ENCODE peak calls at places on chromosome 4, in nine cellular contexts. One of them, this sample, is unnamed.

GRCh38 chr4:8580321-8581093 is at the start of gene GPR78:
- DNase-seq in IMR-90: peak
- DNase-seq in lower lobe of right lung: peak
- DNase-seq in HFF-Myc: no peak
- DNase-seq in RWPE1: peak
- DNase-seq in A549: no peak
- DNase-seq in neural crest cell: peak
- DNase-seq in WERI-Rb-1: peak
- DNase-seq in fibroblast of villous mesenchyme: peak
- DNase-seq in this sample: peak

GRCh38 chr4:114599231-114600065 is 841 bp downstream of the UGT8 start:
- DNase-seq in A549: no peak
- DNase-seq in WERI-Rb-1: peak
- DNase-seq in HFF-Myc: no peak
- DNase-seq in neural crest cell: peak
- DNase-seq in lower lobe of right lung: no peak
- DNase-seq in fibroblast of villous mesenchyme: peak
- DNase-seq in IMR-90: no peak
- DNase-seq in RWPE1: peak
- DNase-seq in this sample: no peak

GRCh38 chr4:111636961-111637556 is 508.2 kb upstream of the FAM241A start:
- DNase-seq in HFF-Myc: no peak
- DNase-seq in lower lobe of right lung: no peak
- DNase-seq in fibroblast of villous mesenchyme: no peak
- DNase-seq in WERI-Rb-1: no peak
- DNase-seq in IMR-90: no peak
- DNase-seq in RWPE1: no peak
- DNase-seq in neural crest cell: no peak
- DNase-seq in A549: no peak
- DNase-seq in this sample: no peak

GRCh38 chr4:2347190-2347589 is 71.3 kb downstream of the ZFYVE28 start:
- DNase-seq in A549: no peak
- DNase-seq in HFF-Myc: no peak
- DNase-seq in IMR-90: no peak
- DNase-seq in neural crest cell: no peak
- DNase-seq in RWPE1: no peak
- DNase-seq in fibroblast of villous mesenchyme: peak
- DNase-seq in lower lobe of right lung: no peak
- DNase-seq in WERI-Rb-1: no peak
- DNase-seq in this sample: no peak

GRCh38 chr4:175469519-175469918 is 342.5 kb downstream of the GPM6A start:
- DNase-seq in neural crest cell: no peak
- DNase-seq in WERI-Rb-1: no peak
- DNase-seq in RWPE1: peak
- DNase-seq in fibroblast of villous mesenchyme: peak
- DNase-seq in HFF-Myc: no peak
- DNase-seq in IMR-90: peak
- DNase-seq in lower lobe of right lung: no peak
- DNase-seq in A549: no peak
- DNase-seq in this sample: no peak

GRCh38 chr4:4990857-4991540 is 28.3 kb downstream of the CYTL1 start:
- DNase-seq in A549: peak
- DNase-seq in IMR-90: peak
- DNase-seq in RWPE1: peak
- DNase-seq in WERI-Rb-1: no peak
- DNase-seq in fibroblast of villous mesenchyme: peak
- DNase-seq in lower lobe of right lung: no peak
- DNase-seq in neural crest cell: no peak
- DNase-seq in HFF-Myc: peak
- DNase-seq in this sample: no peak

GRCh38 chr4:8856835-8857590 is 14.6 kb downstream of the HMX1 start:
- DNase-seq in RWPE1: no peak
- DNase-seq in IMR-90: no peak
- DNase-seq in HFF-Myc: no peak
- DNase-seq in neural crest cell: no peak
- DNase-seq in lower lobe of right lung: no peak
- DNase-seq in A549: no peak
- DNase-seq in WERI-Rb-1: no peak
- DNase-seq in fibroblast of villous mesenchyme: no peak
- DNase-seq in this sample: no peak

GRCh38 chr4:173536808-173537429 is 6.9 kb upstream of the HAND2 start:
- DNase-seq in fibroblast of villous mesenchyme: peak
- DNase-seq in WERI-Rb-1: no peak
- DNase-seq in A549: no peak
- DNase-seq in IMR-90: no peak
- DNase-seq in lower lobe of right lung: no peak
- DNase-seq in neural crest cell: peak
- DNase-seq in HFF-Myc: no peak
- DNase-seq in RWPE1: no peak
- DNase-seq in this sample: no peak

GRCh38 chr4:170005472-170005871 is 20.7 kb downstream of the MFAP3L start:
- DNase-seq in fibroblast of villous mesenchyme: no peak
- DNase-seq in IMR-90: no peak
- DNase-seq in WERI-Rb-1: no peak
- DNase-seq in HFF-Myc: no peak
- DNase-seq in A549: no peak
- DNase-seq in RWPE1: no peak
- DNase-seq in lower lobe of right lung: no peak
- DNase-seq in neural crest cell: no peak
- DNase-seq in this sample: no peak

GRCh38 chr4:31674313-31674947 is 954.3 kb downstream of the PCDH7 start:
- DNase-seq in neural crest cell: peak
- DNase-seq in lower lobe of right lung: no peak
- DNase-seq in fibroblast of villous mesenchyme: peak
- DNase-seq in A549: no peak
- DNase-seq in HFF-Myc: no peak
- DNase-seq in WERI-Rb-1: peak
- DNase-seq in IMR-90: peak
- DNase-seq in RWPE1: peak
- DNase-seq in this sample: no peak

GRCh38 chr4:57077550-57078311 is 32.5 kb downstream of the IGFBP7 start:
- DNase-seq in IMR-90: peak
- DNase-seq in WERI-Rb-1: no peak
- DNase-seq in RWPE1: peak
- DNase-seq in A549: no peak
- DNase-seq in neural crest cell: no peak
- DNase-seq in lower lobe of right lung: no peak
- DNase-seq in fibroblast of villous mesenchyme: no peak
- DNase-seq in HFF-Myc: no peak
- DNase-seq in this sample: no peak

GRCh38 chr4:168472920-168473319 is 7.4 kb downstream of the DDX60L start:
- DNase-seq in IMR-90: no peak
- DNase-seq in A549: no peak
- DNase-seq in WERI-Rb-1: no peak
- DNase-seq in neural crest cell: no peak
- DNase-seq in lower lobe of right lung: no peak
- DNase-seq in HFF-Myc: no peak
- DNase-seq in RWPE1: no peak
- DNase-seq in fibroblast of villous mesenchyme: no peak
- DNase-seq in this sample: no peak

DNA sequence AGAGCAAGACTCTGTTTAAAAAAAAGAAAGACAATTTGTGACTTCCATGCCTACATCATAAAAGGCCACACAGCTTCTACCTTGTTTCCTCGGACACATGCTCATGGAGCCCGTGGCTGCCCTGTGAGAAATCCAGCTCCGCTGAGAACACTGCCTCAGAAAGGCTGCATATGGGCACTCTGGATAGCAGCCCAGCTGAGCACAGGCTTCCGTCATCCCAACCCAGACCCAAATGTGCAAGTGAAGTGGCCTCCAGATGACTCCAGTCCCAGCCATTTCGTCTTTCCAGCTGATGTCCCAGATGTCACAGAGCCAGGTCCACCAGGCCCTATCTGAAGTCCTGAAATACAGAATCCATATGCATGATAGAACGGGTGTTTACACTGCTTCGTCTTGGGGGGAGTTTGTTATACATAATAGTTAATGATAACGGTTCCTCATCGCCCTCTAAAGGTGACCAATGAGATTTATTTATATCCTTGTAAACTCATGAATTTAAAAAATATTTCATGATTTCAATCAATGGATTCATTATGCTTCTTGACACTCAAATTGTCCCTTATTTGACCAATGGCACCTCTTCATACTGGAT is 72.7 kb upstream of the TRIM2 start:
- DNase-seq in lower lobe of right lung: no peak
- DNase-seq in fibroblast of villous mesenchyme: no peak
- DNase-seq in A549: no peak
- DNase-seq in IMR-90: no peak
- DNase-seq in neural crest cell: no peak
- DNase-seq in WERI-Rb-1: no peak
- DNase-seq in HFF-Myc: no peak
- DNase-seq in RWPE1: no peak
- DNase-seq in this sample: no peak
- TF ChIP-seq CTCF in lower lobe of right lung: no peak
- TF ChIP-seq CTCF in fibroblast of villous mesenchyme: no peak
- TF ChIP-seq CTCF in A549: no peak
- TF ChIP-seq CTCF in IMR-90: peak
- TF ChIP-seq CTCF in neural crest cell: peak
- TF ChIP-seq CTCF in WERI-Rb-1: peak
- TF ChIP-seq CTCF in HFF-Myc: no peak
- TF ChIP-seq CTCF in RWPE1: no peak
- TF ChIP-seq CTCF in this sample: peak

GRCh38 chr4:152935138-152935537 is 985 bp upstream of the FHDC1 start:
- DNase-seq in fibroblast of villous mesenchyme: no peak
- DNase-seq in WERI-Rb-1: peak
- DNase-seq in IMR-90: no peak
- DNase-seq in neural crest cell: no peak
- DNase-seq in HFF-Myc: no peak
- DNase-seq in A549: peak
- DNase-seq in RWPE1: no peak
- DNase-seq in lower lobe of right lung: peak
- DNase-seq in this sample: peak
- TF ChIP-seq CTCF in fibroblast of villous mesenchyme: no peak
- TF ChIP-seq CTCF in WERI-Rb-1: peak
- TF ChIP-seq CTCF in IMR-90: no peak
- TF ChIP-seq CTCF in neural crest cell: no peak
- TF ChIP-seq CTCF in HFF-Myc: no peak
- TF ChIP-seq CTCF in A549: peak
- TF ChIP-seq CTCF in RWPE1: no peak
- TF ChIP-seq CTCF in lower lobe of right lung: no peak
- TF ChIP-seq CTCF in this sample: peak

DNA sequence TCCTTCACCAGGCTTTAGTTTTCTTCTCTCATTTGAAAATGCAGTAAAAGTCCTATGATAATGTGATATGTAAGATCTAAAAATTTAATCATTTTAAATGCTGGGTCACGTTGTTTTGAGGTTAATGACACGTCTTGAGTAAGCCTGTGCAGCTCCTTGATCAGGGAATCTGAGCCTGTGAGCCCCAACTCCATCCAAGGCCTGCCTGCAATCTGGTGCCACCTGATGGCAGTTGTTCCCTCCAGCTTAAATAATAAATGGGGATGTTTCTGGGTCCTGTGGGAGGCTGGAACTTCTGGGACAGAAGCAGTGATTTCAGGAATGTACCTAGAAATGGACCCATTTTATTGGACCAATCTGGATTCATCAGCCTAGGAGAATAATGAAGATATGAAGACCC is 455.4 kb upstream of the ADGRL3 start:
- DNase-seq in A549: no peak
- DNase-seq in WERI-Rb-1: peak
- DNase-seq in fibroblast of villous mesenchyme: no peak
- DNase-seq in HFF-Myc: no peak
- DNase-seq in lower lobe of right lung: no peak
- DNase-seq in IMR-90: peak
- DNase-seq in neural crest cell: no peak
- DNase-seq in RWPE1: no peak
- DNase-seq in this sample: no peak
- TF ChIP-seq CTCF in A549: no peak
- TF ChIP-seq CTCF in WERI-Rb-1: peak
- TF ChIP-seq CTCF in fibroblast of villous mesenchyme: peak
- TF ChIP-seq CTCF in HFF-Myc: no peak
- TF ChIP-seq CTCF in lower lobe of right lung: no peak
- TF ChIP-seq CTCF in IMR-90: peak
- TF ChIP-seq CTCF in neural crest cell: no peak
- TF ChIP-seq CTCF in RWPE1: no peak
- TF ChIP-seq CTCF in this sample: no peak

DNA sequence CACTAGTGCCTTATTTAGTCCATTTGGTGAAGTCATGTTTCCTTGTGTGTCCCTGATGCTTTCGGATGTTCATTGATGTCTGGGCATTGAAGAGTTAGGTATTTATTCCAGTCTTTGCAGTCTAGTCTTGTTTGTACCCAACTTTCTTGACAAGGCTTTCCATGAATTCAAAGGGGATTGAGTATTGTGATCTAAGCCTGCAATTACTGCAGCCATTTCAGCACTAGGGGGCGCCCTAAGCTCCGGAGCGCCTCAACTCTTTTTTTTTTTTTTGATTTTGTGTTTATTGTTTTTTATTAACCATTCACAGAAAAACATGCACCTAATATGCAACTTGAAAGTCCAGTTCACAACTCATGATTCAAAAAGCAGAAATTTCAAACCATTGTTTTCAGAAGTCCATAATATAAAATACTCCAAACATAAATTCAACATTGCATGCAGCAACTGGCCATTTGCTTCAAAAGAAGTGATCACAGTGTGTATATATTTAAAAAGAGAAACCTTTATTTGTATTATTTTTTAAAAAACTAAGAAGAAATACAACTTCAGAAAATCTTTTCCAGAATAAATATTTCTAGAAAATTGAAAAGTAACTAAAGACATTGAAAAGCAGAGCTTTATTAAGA is 59.2 kb downstream of the PTPN13 start:
- DNase-seq in WERI-Rb-1: no peak
- DNase-seq in neural crest cell: no peak
- DNase-seq in A549: no peak
- DNase-seq in IMR-90: no peak
- DNase-seq in RWPE1: no peak
- DNase-seq in lower lobe of right lung: no peak
- DNase-seq in fibroblast of villous mesenchyme: no peak
- DNase-seq in HFF-Myc: no peak
- DNase-seq in this sample: no peak
- TF ChIP-seq CTCF in WERI-Rb-1: peak
- TF ChIP-seq CTCF in neural crest cell: peak
- TF ChIP-seq CTCF in A549: peak
- TF ChIP-seq CTCF in IMR-90: peak
- TF ChIP-seq CTCF in RWPE1: no peak
- TF ChIP-seq CTCF in lower lobe of right lung: peak
- TF ChIP-seq CTCF in fibroblast of villous mesenchyme: peak
- TF ChIP-seq CTCF in HFF-Myc: peak
- TF ChIP-seq CTCF in this sample: peak

This sample was measured in progenitor cell of endocrine pancreas.